ENCODE peak calls at places on chromosome 11, in ten cellular contexts. Z, K, O, N, D, J, U, Y, C and S are unnamed samples.

GRCh38 chr11:72975778-72976520 is 161.7 kb downstream of the ATG16L2 start:
- DNase-seq in Z (no peak), K (no peak), O (no peak), N (no peak), D (peak), J (no peak), U (no peak), Y (no peak), C (peak), S (no peak)

GRCh38 chr11:92152245-92152644 is 72.4 kb upstream of the FAT3 start:
- DNase-seq in Z (no peak), K (no peak), O (no peak), N (no peak), D (no peak), J (no peak), U (no peak), Y (no peak), C (no peak), S (no peak)

GRCh38 chr11:108944486-108945178 is 279.8 kb downstream of the DDX10 start:
- DNase-seq in Z (no peak), K (no peak), O (no peak), N (no peak), D (no peak), J (no peak), U (no peak), Y (no peak), C (no peak), S (no peak)

GRCh38 chr11:115452245-115452644 is 52.0 kb downstream of the CADM1 start:
- DNase-seq in Z (no peak), K (peak), O (no peak), N (no peak), D (no peak), J (no peak), U (no peak), Y (no peak), C (no peak), S (no peak)

GRCh38 chr11:101458161-101458560 is 125.6 kb downstream of the TRPC6 start:
- DNase-seq in Z (no peak), K (no peak), O (no peak), N (no peak), D (peak), J (no peak), U (no peak), Y (no peak), C (peak), S (no peak)

GRCh38 chr11:117774553-117774952 is 22.5 kb downstream of the DSCAML1 start:
- DNase-seq in Z (no peak), K (no peak), O (no peak), N (no peak), D (no peak), J (no peak), U (no peak), Y (no peak), C (no peak), S (no peak)

GRCh38 chr11:37552284-37552683 is 954.2 kb upstream of the RAG2 start:
- DNase-seq in Z (no peak), K (no peak), O (no peak), N (no peak), D (no peak), J (no peak), U (no peak), Y (no peak), C (no peak), S (no peak)

GRCh38 chr11:17790453-17790852 is 55.9 kb downstream of the KCNC1 start:
- DNase-seq in Z (no peak), K (no peak), O (no peak), N (no peak), D (peak), J (no peak), U (no peak), Y (no peak), C (no peak), S (no peak)

GRCh38 chr11:94494200-94494545 is 389 bp downstream of the ANKRD49 start:
- DNase-seq in Z (no peak), K (no peak), O (no peak), N (no peak), D (peak), J (no peak), U (no peak), Y (no peak), C (no peak), S (no peak)

GRCh38 chr11:104678408-104678807 is 219.9 kb downstream of the CASP12 start:
- DNase-seq in Z (no peak), K (no peak), O (no peak), N (no peak), D (peak), J (no peak), U (no peak), Y (no peak), C (no peak), S (no peak)

GRCh38 chr11:94958118-94958517 is 15.2 kb downstream of the CWC15 start:
- DNase-seq in Z (no peak), K (no peak), O (no peak), N (no peak), D (peak), J (no peak), U (no peak), Y (no peak), C (peak), S (no peak)

GRCh38 chr11:63007920-63008319 is 7.7 kb downstream of the SLC22A8 start:
- DNase-seq in Z (no peak), K (no peak), O (no peak), N (no peak), D (no peak), J (no peak), U (no peak), Y (no peak), C (no peak), S (no peak)

GRCh38 chr11:132318421-132319157 is 948.2 kb downstream of the NTM start:
- DNase-seq in Z (no peak), K (no peak), O (no peak), N (no peak), D (peak), J (no peak), U (no peak), Y (peak), C (peak), S (no peak)

GRCh38 chr11:115930276-115930675 is 426.1 kb upstream of the CADM1 start:
- DNase-seq in Z (no peak), K (no peak), O (no peak), N (peak), D (no peak), J (no peak), U (no peak), Y (no peak), C (no peak), S (no peak)

GRCh38 chr11:118820412-118821357 is 29.7 kb upstream of the DDX6 start:
- DNase-seq in Z (peak), K (peak), O (no peak), N (peak), D (peak), J (peak), U (no peak), Y (peak), C (peak), S (peak)

GRCh38 chr11:134958336-134958640 is 546.2 kb upstream of the B3GAT1 start:
- DNase-seq in Z (no peak), K (no peak), O (no peak), N (no peak), D (no peak), J (no peak), U (no peak), Y (no peak), C (no peak), S (no peak)

GRCh38 chr11:10930961-10931760 is 73.3 kb upstream of the ZBED5 start:
- DNase-seq in Z (no peak), K (no peak), O (no peak), N (peak), D (peak), J (peak), U (peak), Y (peak), C (peak), S (peak)

GRCh38 chr11:85768473-85769146 is 42.3 kb downstream of the SYTL2 start:
- DNase-seq in Z (no peak), K (no peak), O (no peak), N (no peak), D (no peak), J (no peak), U (no peak), Y (no peak), C (no peak), S (no peak)

GRCh38 chr11:118398797-118399564 is 2.4 kb upstream of the ATP5MG start:
- DNase-seq in Z (peak), K (no peak), O (no peak), N (no peak), D (peak), J (peak), U (no peak), Y (no peak), C (no peak), S (no peak)

GRCh38 chr11:118605116-118605867 is 2.1 kb upstream of the PHLDB1 start:
- DNase-seq in Z (no peak), K (no peak), O (no peak), N (no peak), D (peak), J (no peak), U (no peak), Y (no peak), C (peak), S (peak)

GRCh38 chr11:19444231-19444630 is 203.5 kb upstream of the E2F8 start:
- DNase-seq in Z (no peak), K (no peak), O (no peak), N (no peak), D (no peak), J (no peak), U (no peak), Y (no peak), C (peak), S (no peak)

GRCh38 chr11:86160546-86161149 is 83.9 kb upstream of the EED start:
- DNase-seq in Z (no peak), K (peak), O (no peak), N (no peak), D (peak), J (no peak), U (no peak), Y (no peak), C (no peak), S (no peak)

GRCh38 chr11:75576445-75577049 is 14.5 kb downstream of the SERPINH1 start:
- DNase-seq in Z (peak), K (no peak), O (no peak), N (no peak), D (peak), J (peak), U (no peak), Y (no peak), C (peak), S (peak)

GRCh38 chr11:11701070-11701469 is 79.3 kb upstream of the GALNT18 start:
- DNase-seq in Z (no peak), K (no peak), O (no peak), N (no peak), D (peak), J (no peak), U (no peak), Y (no peak), C (peak), S (no peak)

GRCh38 chr11:107427569-107428180 is 29.9 kb downstream of the CWF19L2 start:
- DNase-seq in Z (no peak), K (no peak), O (no peak), N (no peak), D (no peak), J (no peak), U (no peak), Y (no peak), C (no peak), S (no peak)

GRCh38 chr11:77130763-77131513 is 2.9 kb downstream of the MYO7A start:
- DNase-seq in Z (no peak), K (no peak), O (no peak), N (no peak), D (peak), J (no peak), U (no peak), Y (no peak), C (peak), S (peak)

GRCh38 chr11:28447226-28447625 is 339.0 kb downstream of the METTL15 start:
- DNase-seq in Z (no peak), K (no peak), O (no peak), N (no peak), D (peak), J (no peak), U (no peak), Y (no peak), C (peak), S (no peak)

GRCh38 chr11:75344186-75344585 is 7.3 kb downstream of the ARRB1 start:
- DNase-seq in Z (no peak), K (no peak), O (no peak), N (no peak), D (no peak), J (no peak), U (no peak), Y (no peak), C (no peak), S (peak)

GRCh38 chr11:116502641-116503061 is 270.1 kb downstream of the BUD13 start:
- DNase-seq in Z (no peak), K (peak), O (no peak), N (no peak), D (no peak), J (no peak), U (no peak), Y (no peak), C (no peak), S (no peak)

GRCh38 chr11:46120711-46121327 is 435 bp downstream of the PHF21A start:
- DNase-seq in Z (peak), K (no peak), O (no peak), N (no peak), D (peak), J (no peak), U (peak), Y (peak), C (peak), S (no peak)

GRCh38 chr11:118622376-118623290 is 15.2 kb downstream of the PHLDB1 start:
- DNase-seq in Z (no peak), K (no peak), O (no peak), N (no peak), D (peak), J (no peak), U (no peak), Y (no peak), C (peak), S (peak)

GRCh38 chr11:72075109-72075508 is 5.2 kb downstream of the NUMA1 start:
- DNase-seq in Z (no peak), K (no peak), O (no peak), N (no peak), D (peak), J (no peak), U (no peak), Y (no peak), C (no peak), S (no peak)

GRCh38 chr11:82233211-82233610 is 500.5 kb downstream of the FAM181B start:
- DNase-seq in Z (no peak), K (no peak), O (no peak), N (no peak), D (no peak), J (no peak), U (no peak), Y (no peak), C (no peak), S (no peak)